ENCODE peak calls at places on chromosomes 5 and 9, in five cellular contexts. N, D, K, U and B are unnamed samples.

GRCh38 chr5:57841671-57842375 is 359.2 kb upstream of the ACTBL2 start:
- DNase-seq in U (no peak), K (no peak), N (no peak), D (peak), B (peak)

GRCh38 chr5:93099902-93100347 is 481.1 kb downstream of the NR2F1-AS1 start:
- DNase-seq in N (no peak), K (no peak), D (no peak), U (no peak), B (no peak)

GRCh38 chr9:109411069-109411761 is 86.9 kb downstream of the PTPN3 start:
- DNase-seq in N (no peak), D (no peak), K (peak), U (no peak), B (no peak)

GRCh38 chr5:56211298-56211865 is 21.7 kb downstream of the ANKRD55 start:
- DNase-seq in U (no peak), N (no peak), K (no peak), D (peak), B (peak)

GRCh38 chr5:53418844-53419243 is 61.6 kb upstream of the FST start:
- DNase-seq in D (peak), U (no peak), N (no peak), K (no peak), B (no peak)

GRCh38 chr5:32100230-32100629 is 73.9 kb downstream of the GOLPH3 start:
- DNase-seq in N (peak), K (no peak), D (no peak), U (no peak), B (no peak)

GRCh38 chr9:136856541-136857141 is 4.5 kb downstream of the MAMDC4 start:
- DNase-seq in D (no peak), U (no peak), K (no peak), N (no peak), B (no peak)

GRCh38 chr5:122844136-122844915 is 1.1 kb upstream of the SNX24 start:
- DNase-seq in N (no peak), U (peak), K (no peak), D (no peak), B (no peak)

GRCh38 chr5:142246263-142246662 is 78.6 kb downstream of the SPRY4 start:
- DNase-seq in K (no peak), D (peak), N (no peak), U (no peak), B (no peak)

GRCh38 chr9:22119537-22120167 is 110.5 kb upstream of the CDKN2B start:
- DNase-seq in D (peak), U (no peak), K (no peak), N (peak), B (no peak)

GRCh38 chr5:154811653-154812465 is 38.5 kb downstream of the FAXDC2 start:
- DNase-seq in U (peak), K (peak), N (peak), D (peak), B (peak)

GRCh38 chr9:124020520-124021384 is 9.2 kb downstream of the LHX2 start:
- DNase-seq in K (no peak), D (no peak), N (no peak), U (no peak), B (no peak)

GRCh38 chr5:102800427-102800826 is 45.3 kb downstream of the PAM start:
- DNase-seq in U (no peak), K (no peak), D (no peak), N (no peak), B (no peak)

GRCh38 chr9:137277329-137278041 is at the start of gene TOR4A:
- DNase-seq in D (peak), K (peak), U (peak), N (no peak), B (peak)

GRCh38 chr9:113603773-113604172 is 140.2 kb downstream of the RGS3 start:
- DNase-seq in D (no peak), K (no peak), N (no peak), U (no peak), B (no peak)

GRCh38 chr5:14741721-14742426 is 77.4 kb downstream of the OTULIN start:
- DNase-seq in K (no peak), D (no peak), N (no peak), U (no peak), B (no peak)

GRCh38 chr5:43683884-43684471 is 81.0 kb downstream of the NNT start:
- DNase-seq in D (no peak), N (no peak), K (no peak), U (no peak), B (no peak)

GRCh38 chr9:135336722-135337490 is 142.7 kb upstream of the PPP1R26 start:
- DNase-seq in D (no peak), N (no peak), K (no peak), U (no peak), B (no peak)

GRCh38 chr5:14270212-14270702 is 127.1 kb downstream of the TRIO start:
- DNase-seq in N (peak), U (peak), K (no peak), D (peak), B (peak)

GRCh38 chr5:122163151-122164069 is 34.1 kb downstream of the ZNF474 start:
- DNase-seq in K (no peak), U (no peak), N (no peak), D (peak), B (peak)

GRCh38 chr5:149618581-149619248 is 37.4 kb downstream of the ARHGEF37 start:
- DNase-seq in K (peak), U (peak), D (peak), N (peak), B (peak)

GRCh38 chr9:6307551-6308096 is 20.6 kb upstream of the TPD52L3 start:
- DNase-seq in N (no peak), D (no peak), K (no peak), U (no peak), B (no peak)

GRCh38 chr5:97534166-97534565 is 351.1 kb upstream of the RIOK2 start:
- DNase-seq in N (peak), K (no peak), U (peak), D (peak), B (peak)

GRCh38 chr5:14591548-14591947 is 10.0 kb downstream of the OTULINL start:
- DNase-seq in K (no peak), D (peak), N (no peak), U (no peak), B (no peak)

GRCh38 chr5:43573058-43573457 is 16.2 kb upstream of the PAIP1 start:
- DNase-seq in K (no peak), N (no peak), D (peak), U (no peak), B (no peak)

DNA sequence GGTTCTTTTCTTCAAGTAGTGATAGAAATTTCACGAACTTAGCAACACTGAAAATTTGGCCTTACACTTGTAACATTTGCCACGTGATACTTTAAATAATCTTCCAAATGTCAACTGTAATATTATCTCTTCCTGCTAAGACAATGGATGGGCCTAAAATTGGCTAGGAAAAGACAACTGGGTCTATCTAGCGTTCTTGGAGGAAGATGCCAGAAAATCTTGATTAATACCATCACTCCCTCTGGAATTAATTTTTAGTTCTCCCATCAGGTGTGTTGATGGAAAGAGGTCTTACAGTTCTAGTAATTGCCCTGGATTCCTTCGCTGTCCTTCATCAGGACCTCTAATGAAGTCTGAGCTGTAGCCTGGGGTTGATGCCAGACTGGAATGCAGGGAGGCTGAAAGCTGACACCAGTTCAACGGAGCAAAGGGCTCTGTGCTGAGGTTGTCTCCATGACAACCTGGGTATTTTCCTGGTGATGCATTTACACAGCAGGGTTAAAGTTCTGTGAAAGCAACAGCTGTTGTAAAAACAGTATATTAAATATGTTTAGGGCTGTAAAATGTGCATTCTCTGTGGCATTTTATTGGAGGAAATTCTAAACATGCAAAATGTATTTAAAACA is 92.3 kb downstream of the GAS1 start:
- DNase-seq in K (no peak), U (no peak), D (peak), N (peak), B (peak)
- TF ChIP-seq RCOR1 in K (no peak), U (no peak), D (no peak), N (peak), B (no peak)

GRCh38 chr5:65142007-65142406 is 339.7 kb downstream of the ADAMTS6 start:
- DNase-seq in N (no peak), D (no peak), K (no peak), U (no peak), B (no peak)

GRCh38 chr5:65144136-65144871 is 337.4 kb downstream of the ADAMTS6 start:
- DNase-seq in D (no peak), N (no peak), K (no peak), U (no peak), B (no peak)

GRCh38 chr5:65141487-65141886 is 340.2 kb downstream of the ADAMTS6 start:
- DNase-seq in K (no peak), N (no peak), D (no peak), U (no peak), B (no peak)

GRCh38 chr5:65137631-65138030 is 344.1 kb downstream of the ADAMTS6 start:
- DNase-seq in N (no peak), K (no peak), D (peak), U (no peak), B (no peak)

DNA sequence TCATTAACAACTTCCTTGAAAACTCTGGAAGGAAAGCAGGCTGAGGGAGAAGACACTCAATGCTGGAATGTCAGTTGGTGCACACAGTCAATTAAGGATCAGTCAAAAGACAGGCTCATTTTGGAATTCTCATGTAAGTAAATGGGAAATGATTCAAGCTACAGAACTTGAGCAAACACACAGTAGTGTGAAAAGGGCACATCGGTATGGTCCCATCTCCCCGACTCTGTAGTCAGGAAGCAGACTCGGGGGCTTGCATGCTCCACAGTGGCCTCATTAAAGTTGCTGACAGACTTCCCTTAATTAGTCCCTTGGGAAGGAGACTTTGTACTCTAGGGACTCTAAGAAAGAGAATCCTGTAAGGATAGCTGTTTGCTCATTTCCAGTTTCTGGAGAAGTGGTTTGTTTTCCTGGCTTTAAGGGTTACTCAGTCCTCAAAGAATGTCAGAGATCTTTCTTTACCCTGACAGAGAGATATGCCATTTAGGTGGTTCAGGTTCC is 339.2 kb downstream of the ADAMTS6 start:
- DNase-seq in U (no peak), N (no peak), D (peak), K (no peak), B (peak)
- TF ChIP-seq RCOR1 in U (no peak), N (no peak), D (no peak), K (no peak), B (no peak)

DNA sequence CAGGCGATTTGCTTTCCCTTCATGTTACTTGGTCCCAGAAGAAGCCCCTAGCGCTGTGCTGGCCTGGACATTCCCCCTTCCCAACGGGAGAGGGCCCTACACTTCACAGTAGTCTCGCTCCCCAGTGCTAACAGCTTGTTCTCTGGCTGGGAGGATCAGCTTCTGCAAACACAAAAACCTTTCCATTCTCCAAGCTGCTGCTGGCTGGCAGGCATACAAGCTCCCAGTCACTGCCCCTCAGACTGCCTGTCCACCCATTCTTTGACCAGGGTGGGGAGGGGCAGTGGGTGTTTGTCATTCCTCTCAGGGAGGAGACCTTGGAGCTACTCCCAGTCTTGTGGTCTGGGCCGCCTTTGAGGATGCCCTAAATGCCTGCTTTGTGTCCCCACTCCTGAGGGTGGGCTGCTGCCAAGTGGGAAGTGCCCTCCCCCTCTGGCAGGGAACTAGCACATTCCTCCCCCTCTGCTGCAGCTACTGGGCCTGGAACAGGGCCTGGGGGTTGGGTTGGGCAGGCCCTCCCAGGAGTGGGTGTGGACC is 20.8 kb downstream of the ENHO start:
- DNase-seq in U (no peak), N (no peak), D (peak), K (no peak), B (no peak)
- TF ChIP-seq RCOR1 in U (no peak), N (no peak), D (no peak), K (no peak), B (no peak)

DNA sequence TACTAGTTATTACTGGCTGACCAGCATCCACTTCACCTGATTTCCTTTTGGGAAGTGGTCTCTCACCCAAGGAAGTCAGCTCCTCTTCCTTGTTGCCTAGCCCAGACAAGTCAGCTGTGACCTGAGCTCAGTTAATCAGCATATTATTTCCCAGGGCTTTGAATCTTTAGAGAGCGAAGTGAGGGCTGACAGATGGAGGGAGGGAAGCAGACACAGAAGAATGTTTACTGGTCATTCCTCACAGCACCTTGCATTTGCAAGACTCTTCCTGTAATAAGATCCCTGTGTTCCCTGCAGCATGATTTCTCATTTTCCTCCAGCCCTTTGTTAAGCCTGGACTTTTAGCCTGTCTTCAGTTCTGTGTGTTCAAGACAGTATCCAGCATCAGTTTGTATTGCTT is 50.0 kb downstream of the MAN2A1 start:
- DNase-seq in D (peak), N (no peak), U (no peak), K (no peak), B (no peak)
- TF ChIP-seq RCOR1 in D (no peak), N (no peak), U (no peak), K (no peak), B (no peak)

GRCh38 chr5:1292846-1293415 is 1.9 kb downstream of the TERT start:
- DNase-seq in U (no peak), K (no peak), N (no peak), D (no peak), B (no peak)

GRCh38 chr5:1293997-1294838 is 650 bp downstream of the TERT start:
- DNase-seq in D (no peak), U (peak), N (peak), K (no peak), B (no peak)

GRCh38 chr5:1293416-1293996 is 1.4 kb downstream of the TERT start:
- DNase-seq in D (no peak), K (no peak), N (no peak), U (no peak), B (no peak)

GRCh38 chr5:1295650-1296037 is 776 bp upstream of the TERT start:
- DNase-seq in K (no peak), U (no peak), N (no peak), D (no peak), B (no peak)

DNA sequence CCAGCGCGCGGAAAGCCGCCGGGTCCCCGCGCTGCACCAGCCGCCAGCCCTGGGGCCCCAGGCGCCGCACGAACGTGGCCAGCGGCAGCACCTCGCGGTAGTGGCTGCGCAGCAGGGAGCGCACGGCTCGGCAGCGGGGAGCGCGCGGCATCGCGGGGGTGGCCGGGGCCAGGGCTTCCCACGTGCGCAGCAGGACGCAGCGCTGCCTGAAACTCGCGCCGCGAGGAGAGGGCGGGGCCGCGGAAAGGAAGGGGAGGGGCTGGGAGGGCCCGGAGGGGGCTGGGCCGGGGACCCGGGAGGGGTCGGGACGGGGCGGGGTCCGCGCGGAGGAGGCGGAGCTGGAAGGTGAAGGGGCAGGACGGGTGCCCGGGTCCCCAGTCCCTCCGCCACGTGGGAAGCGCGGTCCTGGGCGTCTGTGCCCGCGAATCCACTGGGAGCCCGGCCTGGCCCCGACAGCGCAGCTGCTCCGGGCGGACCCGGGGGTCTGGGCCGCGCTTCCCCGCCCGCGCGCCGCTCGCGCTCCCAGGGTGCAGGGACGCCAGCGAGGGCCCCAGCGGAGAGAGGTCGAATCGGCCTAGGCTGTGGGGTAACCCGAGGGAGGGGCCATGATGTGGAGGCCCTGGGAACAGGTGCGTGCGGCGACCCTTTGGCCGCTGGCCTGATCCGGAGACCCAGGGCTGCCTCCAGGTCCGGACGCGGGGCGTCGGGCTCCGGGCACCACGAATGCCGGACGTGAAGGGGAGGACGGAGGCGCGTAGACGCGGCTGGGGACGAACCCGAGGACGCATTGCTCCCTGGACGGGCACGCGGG is at the start of gene TERT:
- DNase-seq in U (peak), N (peak), K (no peak), D (no peak), B (peak)
- TF ChIP-seq RCOR1 in U (no peak), N (no peak), K (no peak), D (no peak), B (no peak)

GRCh38 chr9:93002700-93003099 is 55.4 kb downstream of the FGD3 start:
- DNase-seq in D (no peak), K (no peak), U (no peak), N (no peak), B (no peak)
- TF ChIP-seq RCOR1 in D (no peak), K (no peak), U (no peak), N (no peak), B (no peak)

DNA sequence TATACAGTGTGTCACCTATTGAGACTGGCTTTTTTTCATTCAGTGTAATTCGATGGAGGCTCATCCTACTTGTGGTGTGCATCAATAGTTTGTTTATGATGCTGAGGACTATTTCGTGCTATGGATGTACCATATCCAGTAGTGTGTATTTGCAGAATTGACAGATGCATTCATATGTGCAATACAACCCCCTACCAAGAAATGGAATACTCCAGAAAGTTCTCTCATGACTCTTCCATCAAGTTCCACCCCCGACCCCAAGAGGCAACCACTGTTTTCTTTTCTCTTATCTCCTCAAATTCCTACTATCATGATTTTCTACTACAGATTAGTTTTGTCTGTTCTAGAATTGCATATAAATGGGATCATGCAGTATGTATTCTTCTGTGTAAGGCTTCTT is 21.9 kb downstream of the FBXO10 start:
- DNase-seq in N (no peak), K (no peak), U (no peak), D (no peak), B (no peak)
- TF ChIP-seq RCOR1 in N (no peak), K (no peak), U (no peak), D (no peak), B (no peak)

GRCh38 chr5:7642029-7642428 is 208.9 kb downstream of the CFAP90 start:
- DNase-seq in K (no peak), U (no peak), N (no peak), D (no peak), B (no peak)

GRCh38 chr5:7634837-7635236 is 216.1 kb downstream of the CFAP90 start:
- DNase-seq in N (no peak), D (no peak), U (no peak), K (no peak), B (no peak)

DNA sequence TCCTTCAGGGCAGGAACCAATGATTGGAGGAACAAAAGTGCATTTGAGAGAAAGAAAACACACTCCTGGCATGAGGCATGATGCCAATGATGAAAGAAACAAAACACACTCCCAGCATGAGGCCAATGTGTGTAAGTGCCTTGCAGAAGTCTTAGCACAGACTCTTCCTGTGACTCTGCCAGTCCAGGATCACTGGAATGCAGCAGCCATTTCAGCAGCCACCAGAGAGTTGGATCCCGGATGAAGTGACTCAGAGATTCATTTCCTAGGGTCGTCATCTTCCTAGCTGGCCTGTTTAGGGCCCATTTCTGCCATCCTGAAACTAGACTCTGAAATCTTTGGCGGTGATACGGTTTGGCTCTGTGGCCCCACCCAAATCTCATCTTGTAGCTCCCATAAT is 212.5 kb downstream of the CFAP90 start:
- DNase-seq in K (no peak), D (no peak), N (no peak), U (no peak), B (no peak)
- TF ChIP-seq RCOR1 in K (no peak), D (no peak), N (no peak), U (no peak), B (no peak)